ENCODE peak calls at places on chromosomes 13 and 19, in six cellular contexts. Z is PC-9, Q is cardiac fibroblast, H is HL-60, G is fibroblast of the aortic adventitia, N is RWPE1. U is an unnamed sample.

GRCh38 chr13:40580566-40581276 is 85.7 kb downstream of the FOXO1 start:
- DNase-seq in Z (no peak), Q (no peak), H (no peak), G (no peak), N (no peak), U (no peak)

GRCh38 chr13:36862002-36862706 is 43.1 kb downstream of the RFXAP start:
- DNase-seq in Z (peak), Q (peak), H (no peak), G (peak), N (no peak), U (no peak)

GRCh38 chr13:24159921-24160324 is 597 bp upstream of the SPATA13 start:
- DNase-seq in Z (no peak), Q (no peak), H (no peak), G (no peak), N (no peak), U (no peak)

GRCh38 chr13:50015263-50015662 is at the start of gene KCNRG:
- DNase-seq in Z (no peak), Q (peak), H (no peak), G (peak), N (no peak), U (no peak)

GRCh38 chr13:39956036-39956435 is 300.6 kb downstream of the COG6 start:
- DNase-seq in Z (no peak), Q (no peak), H (no peak), G (no peak), N (no peak), U (no peak)

GRCh38 chr19:18804139-18804601 is 13.1 kb upstream of the COMP start:
- DNase-seq in Z (no peak), Q (no peak), H (no peak), G (no peak), N (no peak), U (no peak)

GRCh38 chr13:34347784-34348573 is 530.0 kb downstream of the RFC3 start:
- DNase-seq in Z (peak), Q (no peak), H (no peak), G (no peak), N (no peak), U (no peak)

GRCh38 chr13:79668353-79668752 is 187.4 kb downstream of the NDFIP2 start:
- DNase-seq in Z (no peak), Q (no peak), H (no peak), G (no peak), N (no peak), U (no peak)

GRCh38 chr13:89925107-89925506 is 1422.4 kb upstream of the MIR17HG start:
- DNase-seq in Z (no peak), Q (peak), H (peak), G (peak), N (peak), U (no peak)

GRCh38 chr13:96075953-96076543 is 13.9 kb upstream of the HS6ST3 start:
- DNase-seq in Z (no peak), Q (peak), H (no peak), G (peak), N (peak), U (no peak)

GRCh38 chr13:51919531-51919930 is 57.8 kb downstream of the CCDC70 start:
- DNase-seq in Z (no peak), Q (no peak), H (no peak), G (no peak), N (no peak), U (no peak)

GRCh38 chr19:13902993-13903555 is 2.8 kb downstream of the BRME1 start:
- DNase-seq in Z (no peak), Q (peak), H (peak), G (no peak), N (no peak), U (no peak)

GRCh38 chr19:31347828-31348314 is 1.4 kb downstream of the TSHZ3 start:
- DNase-seq in Z (no peak), Q (peak), H (no peak), G (peak), N (no peak), U (no peak)

GRCh38 chr13:40536443-40537113 is 129.9 kb downstream of the FOXO1 start:
- DNase-seq in Z (peak), Q (no peak), H (no peak), G (no peak), N (no peak), U (no peak)

GRCh38 chr19:28466107-28467045 is 746.6 kb downstream of the UQCRFS1 start:
- DNase-seq in Z (peak), Q (peak), H (peak), G (peak), N (no peak), U (peak)

GRCh38 chr13:113886561-113887112 is 22.8 kb upstream of the GAS6 start:
- DNase-seq in Z (no peak), Q (no peak), H (no peak), G (no peak), N (no peak), U (no peak)

GRCh38 chr19:16368385-16369305 is 44.0 kb downstream of the KLF2 start:
- DNase-seq in Z (no peak), Q (no peak), H (no peak), G (no peak), N (no peak), U (no peak)

GRCh38 chr13:64446372-64446771 is 2783.8 kb downstream of the PCDH9 start:
- DNase-seq in Z (peak), Q (peak), H (no peak), G (no peak), N (peak), U (no peak)

GRCh38 chr19:10191347-10191746 is 3.4 kb downstream of the DNMT1 start:
- DNase-seq in Z (no peak), Q (peak), H (no peak), G (peak), N (no peak), U (no peak)

GRCh38 chr19:49552749-49553148 is 24.9 kb downstream of the RCN3 start:
- DNase-seq in Z (no peak), Q (no peak), H (no peak), G (no peak), N (no peak), U (no peak)

GRCh38 chr13:56356690-56357089 is 784.0 kb upstream of the PRR20A start:
- DNase-seq in Z (no peak), Q (no peak), H (no peak), G (no peak), N (no peak), U (no peak)

GRCh38 chr13:111361046-111361872 is 40.8 kb downstream of the TEX29 start:
- DNase-seq in Z (no peak), Q (no peak), H (no peak), G (no peak), N (no peak), U (no peak)

GRCh38 chr13:85170372-85170771 is 628.8 kb downstream of the SLITRK6 start:
- DNase-seq in Z (no peak), Q (no peak), H (no peak), G (no peak), N (no peak), U (no peak)

GRCh38 chr19:8396563-8397203 is 6.5 kb downstream of the RAB11B start:
- DNase-seq in Z (peak), Q (peak), H (peak), G (peak), N (peak), U (no peak)
- TF ChIP-seq CTCF in Z (peak), Q (peak), H (peak), G (peak), N (peak), U (peak)

GRCh38 chr13:101474419-101474957 is 22.0 kb downstream of the ITGBL1 start:
- DNase-seq in Z (no peak), Q (peak), H (no peak), G (peak), N (no peak), U (no peak)
- TF ChIP-seq CTCF in Z (peak), Q (peak), H (no peak), G (peak), N (no peak), U (no peak)

GRCh38 chr19:6393074-6393981 is at the start of gene GTF2F1:
- DNase-seq in Z (peak), Q (peak), H (peak), G (peak), N (peak), U (peak)
- TF ChIP-seq CTCF in Z (no peak), Q (peak), H (no peak), G (peak), N (no peak), U (no peak)

GRCh38 chr13:43787998-43788397 is 1.2 kb upstream of the ENOX1 start:
- DNase-seq in Z (peak), Q (peak), H (no peak), G (peak), N (no peak), U (no peak)
- TF ChIP-seq CTCF in Z (peak), Q (peak), H (no peak), G (peak), N (no peak), U (no peak)

DNA sequence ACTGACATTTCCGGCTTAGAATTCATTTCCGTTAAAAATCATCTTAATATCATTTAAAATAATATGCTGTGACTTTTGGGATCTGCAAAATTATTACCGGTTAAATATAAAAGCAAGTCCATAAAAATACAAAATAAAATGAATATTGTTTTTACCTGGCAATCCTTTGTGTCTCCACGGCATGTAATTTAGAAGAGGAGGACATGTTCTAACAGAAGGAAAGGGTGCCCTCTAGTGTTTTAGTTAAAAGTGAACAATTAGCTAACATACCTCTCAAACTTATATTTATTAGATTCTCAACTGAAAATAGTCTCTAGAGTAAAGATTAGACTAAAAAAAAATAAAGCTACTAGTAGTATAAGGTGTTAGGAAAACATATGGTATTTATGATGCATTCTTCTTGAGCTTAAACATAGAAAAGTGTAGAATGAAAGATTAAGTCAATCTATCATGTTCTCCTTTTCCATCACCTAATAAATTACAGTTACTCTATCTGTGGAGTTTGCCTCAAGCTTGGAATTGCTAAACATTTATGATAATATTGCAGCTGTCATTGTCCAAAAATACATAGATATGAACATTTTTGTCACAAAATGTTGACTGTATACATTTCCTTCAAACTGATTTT is 676.7 kb upstream of the SPRY2 start:
- DNase-seq in Z (no peak), Q (peak), H (no peak), G (peak), N (peak), U (no peak)
- TF ChIP-seq CTCF in Z (peak), Q (peak), H (no peak), G (peak), N (peak), U (peak)

DNA sequence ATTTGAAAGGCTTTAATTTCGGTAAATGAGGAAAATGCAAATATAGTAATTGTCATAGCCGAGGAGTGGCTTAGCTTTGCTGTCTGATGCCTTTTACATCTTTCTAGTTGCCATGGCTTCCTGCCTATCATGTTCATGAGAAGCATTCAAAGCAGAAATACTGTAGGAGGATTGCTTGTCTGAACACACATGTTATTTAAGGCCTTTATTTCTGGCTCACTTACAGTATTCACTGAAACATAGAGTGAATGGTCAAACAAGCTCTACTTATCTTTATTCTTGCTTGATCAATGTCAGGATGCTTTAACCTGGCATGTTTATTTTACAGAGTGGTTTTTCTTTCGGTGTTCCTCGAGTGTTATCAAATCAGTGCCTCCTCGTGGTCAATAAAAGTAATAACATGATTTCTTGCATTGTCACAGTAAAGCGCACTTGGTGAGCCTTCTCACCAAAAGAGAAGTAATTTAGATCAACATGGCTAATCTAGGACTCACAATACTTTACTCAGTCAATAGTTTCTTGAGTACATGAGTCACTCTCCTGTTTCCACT is 73.5 kb upstream of the PCDH17 start:
- DNase-seq in Z (no peak), Q (peak), H (no peak), G (no peak), N (no peak), U (no peak)
- TF ChIP-seq CTCF in Z (peak), Q (no peak), H (no peak), G (no peak), N (no peak), U (no peak)

GRCh38 chr13:71613347-71613746 is 253.7 kb downstream of the DACH1 start:
- DNase-seq in Z (no peak), Q (no peak), H (peak), G (no peak), N (no peak), U (no peak)
- TF ChIP-seq CTCF in Z (no peak), Q (no peak), H (no peak), G (no peak), N (no peak), U (no peak)

U was measured in CD14-positive monocyte.